ENCODE peak calls at places on chromosomes 6 and 20, in five cellular contexts. P is uterus, T is hepatocyte, Y is cardiac fibroblast, D is epithelial cell of esophagus. E is an unnamed sample.

GRCh38 chr6:148263010-148263409 is 79.6 kb upstream of the SASH1 start:
- DNase-seq in P (no peak), T (no peak), Y (no peak), D (peak; percentile 93), E (no peak)

GRCh38 chr20:41276317-41276751 is 41.2 kb downstream of the ZHX3 start:
- DNase-seq in P (no peak), T (no peak), Y (no peak), D (no peak), E (no peak)

GRCh38 chr6:16413399-16413798 is 175.0 kb downstream of the GMPR start:
- DNase-seq in P (no peak), T (no peak), Y (no peak), D (no peak), E (no peak)

GRCh38 chr20:41336711-41337492 is 3.7 kb upstream of the LPIN3 start:
- DNase-seq in P (no peak), T (peak; percentile 1), Y (no peak), D (no peak), E (no peak)

GRCh38 chr6:134345780-134346179 is 27.9 kb upstream of the SGK1 start:
- DNase-seq in P (no peak), T (no peak), Y (peak; percentile 28), D (no peak), E (no peak)

GRCh38 chr20:23087587-23088275 is 1.6 kb upstream of the CD93 start:
- DNase-seq in P (no peak), T (no peak), Y (no peak), D (no peak), E (no peak)

GRCh38 chr20:19348582-19348981 is 136.1 kb downstream of the SLC24A3 start:
- DNase-seq in P (no peak), T (no peak), Y (no peak), D (no peak), E (no peak)

GRCh38 chr6:31652925-31653724 is 664 bp upstream of the BAG6 start:
- DNase-seq in P (no peak), T (peak; percentile 92), Y (no peak), D (no peak), E (no peak)

GRCh38 chr6:71333700-71334099 is 45.1 kb downstream of the OGFRL1 start:
- DNase-seq in P (no peak), T (peak; percentile 32), Y (peak; percentile 93), D (peak; percentile 85), E (no peak)

GRCh38 chr6:4935981-4936680 is 67.7 kb downstream of the RPP40 start:
- DNase-seq in P (no peak), T (no peak), Y (no peak), D (no peak), E (no peak)

GRCh38 chr6:148825492-148825891 is 78.7 kb downstream of the UST start:
- DNase-seq in P (no peak), T (no peak), Y (no peak), D (no peak), E (no peak)

GRCh38 chr20:45044084-45044573 is 56.8 kb downstream of the KCNS1 start:
- DNase-seq in P (no peak), T (peak; percentile 86), Y (peak; percentile 90), D (peak; percentile 86), E (no peak)

GRCh38 chr6:14619419-14619781 is 501.8 kb downstream of the CD83 start:
- DNase-seq in P (no peak), T (no peak), Y (no peak), D (no peak), E (no peak)

DNA sequence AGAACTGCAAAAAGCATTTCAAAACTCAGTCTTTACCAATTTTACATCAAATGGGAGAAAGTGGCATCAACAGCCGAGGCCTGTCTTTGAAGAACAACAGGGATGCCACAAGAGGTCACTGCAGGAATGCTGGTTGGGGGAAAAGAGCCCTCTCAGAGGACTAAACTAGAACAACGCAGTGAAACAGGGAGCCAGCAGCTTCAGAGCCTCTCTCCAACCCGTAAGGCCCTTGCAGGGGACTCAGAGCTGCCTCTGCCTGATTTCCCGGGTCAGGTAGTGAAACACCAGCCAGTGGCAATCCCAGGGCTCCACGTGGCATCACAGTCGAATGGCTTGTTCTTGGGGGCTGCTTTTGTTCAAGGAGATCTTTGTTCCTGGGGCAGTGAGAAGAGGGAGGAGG is 55.0 kb upstream of the KCNK16 start:
- DNase-seq in P (peak; percentile 65), T (peak; percentile 88), Y (peak; percentile 80), D (peak; percentile 63), E (no peak)
- TF ChIP-seq CTCF in P (peak; percentile 67), T (peak; percentile 91), Y (peak; percentile 75), D (peak; percentile 82), E (no peak)

GRCh38 chr6:108145639-108146038 is 20.2 kb upstream of the NR2E1 start:
- DNase-seq in P (no peak), T (no peak), Y (no peak), D (no peak), E (no peak)
- TF ChIP-seq CTCF in P (no peak), T (no peak), Y (no peak), D (no peak), E (no peak)

DNA sequence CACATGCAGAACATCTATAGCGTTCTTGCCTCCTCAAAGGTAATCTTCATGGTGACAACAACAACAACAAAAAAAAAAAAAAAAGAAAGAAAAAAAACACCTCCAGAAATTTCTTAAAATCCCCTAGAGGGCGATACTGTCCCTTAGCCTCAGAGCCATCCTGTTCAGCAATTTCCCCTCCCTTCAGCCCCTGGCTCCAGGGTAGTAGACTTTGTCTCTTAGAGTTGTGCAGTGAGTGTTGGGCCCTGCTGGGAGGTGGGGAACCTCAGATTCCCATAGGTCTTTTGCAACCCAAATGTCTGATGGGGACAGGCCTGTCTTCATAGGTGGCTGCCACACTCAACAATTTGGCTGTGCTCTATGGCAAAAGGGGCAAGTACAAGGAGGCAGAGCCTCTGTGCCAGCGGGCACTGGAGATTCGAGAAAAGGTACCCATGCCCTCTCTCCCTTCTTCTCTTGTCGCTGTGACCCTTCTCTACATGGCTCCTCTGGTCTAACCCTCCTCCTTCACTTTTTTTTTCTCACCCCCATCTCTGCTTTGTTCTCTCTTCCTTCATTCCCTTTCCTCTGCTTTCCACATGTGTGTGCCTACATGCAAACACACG is 6.0 kb upstream of the PTK7 start:
- DNase-seq in P (no peak), T (peak; percentile 76), Y (peak; percentile 78), D (peak; percentile 75), E (no peak)
- TF ChIP-seq CTCF in P (peak; percentile 45), T (peak; percentile 63), Y (peak; percentile 64), D (peak; percentile 70), E (no peak)

GRCh38 chr20:58838174-58838573 is 12.5 kb downstream of the GNAS-AS1 start:
- DNase-seq in P (no peak), T (no peak), Y (no peak), D (no peak), E (no peak)
- TF ChIP-seq CTCF in P (no peak), T (no peak), Y (no peak), D (no peak), E (no peak)

GRCh38 chr6:104281370-104281769 is 578.3 kb downstream of the HACE1 start:
- DNase-seq in P (no peak), T (no peak), Y (no peak), D (peak; percentile 11), E (no peak)
- TF ChIP-seq CTCF in P (no peak), T (no peak), Y (no peak), D (no peak), E (no peak)